ENCODE peak calls at places on chromosomes 4 and X, in ten cellular contexts. J is GM12878, W is brain microvascular endothelial cell, V is H9, X is AG04449, T is transverse colon, D is testis, K is vagina, N is fibroblast of lung, H is HCT116. U is an unnamed sample.

GRCh38 chr4:98816816-98817215 is 112.1 kb downstream of the EIF4E start:
- DNase-seq in J (no peak), W (no peak), V (no peak), X (no peak), T (no peak), D (no peak), K (no peak), N (no peak), H (no peak), U (no peak)

GRCh38 chrX:68822641-68823410 is 6.0 kb upstream of the EFNB1 start:
- DNase-seq in J (no peak), W (peak; percentile 28), V (peak; percentile 66), X (no peak), T (no peak), D (peak; percentile 54), K (peak; percentile 77), N (peak; percentile 44), H (peak; percentile 23), U (peak; percentile 36)

GRCh38 chr4:186712690-186713089 is 11.0 kb downstream of the FAT1 start:
- DNase-seq in J (no peak), W (peak; percentile 32), V (no peak), X (no peak), T (no peak), D (no peak), K (no peak), N (no peak), H (no peak), U (no peak)

GRCh38 chrX:2703991-2704369 is 12.9 kb downstream of the CD99 start:
- DNase-seq in J (no peak), W (no peak), V (no peak), X (no peak), T (peak; percentile 55), D (peak; percentile 74), K (no peak), N (peak; percentile 77), H (no peak), U (no peak)

GRCh38 chr4:187016101-187016500 is 292.4 kb upstream of the FAT1 start:
- DNase-seq in J (no peak), W (no peak), V (no peak), X (no peak), T (no peak), D (no peak), K (no peak), N (peak; percentile 23), H (no peak), U (no peak)

GRCh38 chrX:148774276-148774675 is 273.9 kb downstream of the AFF2 start:
- DNase-seq in J (no peak), W (peak; percentile 3), V (no peak), X (no peak), T (no peak), D (no peak), K (no peak), N (no peak), H (no peak), U (no peak)

GRCh38 chrX:154317391-154318000 is 21.9 kb downstream of the TKTL1 start:
- DNase-seq in J (no peak), W (no peak), V (peak; percentile 56), X (no peak), T (no peak), D (no peak), K (no peak), N (no peak), H (no peak), U (no peak)

GRCh38 chr4:8472689-8473197 is 32.2 kb downstream of the TRMT44 start:
- DNase-seq in J (no peak), W (peak; percentile 99), V (no peak), X (peak; percentile 95), T (no peak), D (peak; percentile 64), K (peak; percentile 94), N (peak; percentile 96), H (no peak), U (peak; percentile 96)

GRCh38 chr4:996994-997374 is 3.8 kb upstream of the SLC26A1 start:
- DNase-seq in J (no peak), W (no peak), V (no peak), X (no peak), T (no peak), D (no peak), K (no peak), N (no peak), H (no peak), U (no peak)

GRCh38 chr4:996030-996993 is 3.1 kb upstream of the SLC26A1 start:
- DNase-seq in J (no peak), W (no peak), V (no peak), X (no peak), T (no peak), D (no peak), K (no peak), N (no peak), H (no peak), U (no peak)

GRCh38 chr4:993111-994029 is at the start of gene SLC26A1:
- DNase-seq in J (no peak), W (no peak), V (no peak), X (no peak), T (peak; percentile 52), D (no peak), K (no peak), N (no peak), H (no peak), U (no peak)

GRCh38 chr4:997375-998071 is 4.3 kb upstream of the SLC26A1 start:
- DNase-seq in J (no peak), W (no peak), V (no peak), X (no peak), T (no peak), D (no peak), K (no peak), N (no peak), H (no peak), U (no peak)

GRCh38 chr4:995311-996026 is 2.3 kb upstream of the SLC26A1 start:
- DNase-seq in J (no peak), W (no peak), V (no peak), X (no peak), T (no peak), D (no peak), K (no peak), N (no peak), H (no peak), U (no peak)
- TF ChIP-seq CTCF in J (no peak), W (no peak), V (peak; percentile 26), X (no peak), T (no peak), D (no peak), K (no peak), N (no peak), H (no peak), U (no peak)

GRCh38 chr4:100806988-100807387 is 289.2 kb upstream of the EMCN start:
- DNase-seq in J (no peak), W (no peak), V (no peak), X (no peak), T (no peak), D (no peak), K (no peak), N (no peak), H (no peak), U (no peak)

GRCh38 chr4:100799767-100800539 is 282.1 kb upstream of the EMCN start:
- DNase-seq in J (no peak), W (no peak), V (no peak), X (no peak), T (no peak), D (no peak), K (no peak), N (no peak), H (no peak), U (no peak)

GRCh38 chr4:100811046-100811445 is 293.2 kb upstream of the EMCN start:
- DNase-seq in J (no peak), W (no peak), V (no peak), X (no peak), T (no peak), D (no peak), K (no peak), N (no peak), H (no peak), U (no peak)

GRCh38 chr4:100803751-100804150 is 285.9 kb upstream of the EMCN start:
- DNase-seq in J (no peak), W (no peak), V (no peak), X (no peak), T (no peak), D (no peak), K (no peak), N (no peak), H (no peak), U (no peak)

GRCh38 chr4:100805547-100805946 is 287.7 kb upstream of the EMCN start:
- DNase-seq in J (no peak), W (no peak), V (peak; percentile 59), X (no peak), T (no peak), D (no peak), K (no peak), N (no peak), H (no peak), U (no peak)
- TF ChIP-seq CTCF in J (no peak), W (peak; percentile 12), V (peak; percentile 59), X (no peak), T (no peak), D (no peak), K (no peak), N (no peak), H (no peak), U (no peak)

GRCh38 chr4:89868261-89868660 is 26.4 kb upstream of the MMRN1 start:
- DNase-seq in J (no peak), W (no peak), V (no peak), X (no peak), T (no peak), D (no peak), K (no peak), N (no peak), H (no peak), U (no peak)

GRCh38 chr4:89871211-89871610 is 23.4 kb upstream of the MMRN1 start:
- DNase-seq in J (no peak), W (no peak), V (no peak), X (no peak), T (no peak), D (no peak), K (no peak), N (no peak), H (no peak), U (no peak)

GRCh38 chr4:89863533-89863932 is 26.6 kb upstream of the SNCA start:
- DNase-seq in J (no peak), W (no peak), V (no peak), X (no peak), T (no peak), D (no peak), K (no peak), N (no peak), H (no peak), U (no peak)

GRCh38 chr4:89868999-89869589 is 25.6 kb upstream of the MMRN1 start:
- DNase-seq in J (no peak), W (no peak), V (no peak), X (no peak), T (no peak), D (no peak), K (no peak), N (no peak), H (no peak), U (no peak)
- TF ChIP-seq CTCF in J (no peak), W (peak; percentile 24), V (peak; percentile 64), X (no peak), T (peak; percentile 48), D (no peak), K (no peak), N (no peak), H (peak; percentile 34), U (peak; percentile 81)

DNA sequence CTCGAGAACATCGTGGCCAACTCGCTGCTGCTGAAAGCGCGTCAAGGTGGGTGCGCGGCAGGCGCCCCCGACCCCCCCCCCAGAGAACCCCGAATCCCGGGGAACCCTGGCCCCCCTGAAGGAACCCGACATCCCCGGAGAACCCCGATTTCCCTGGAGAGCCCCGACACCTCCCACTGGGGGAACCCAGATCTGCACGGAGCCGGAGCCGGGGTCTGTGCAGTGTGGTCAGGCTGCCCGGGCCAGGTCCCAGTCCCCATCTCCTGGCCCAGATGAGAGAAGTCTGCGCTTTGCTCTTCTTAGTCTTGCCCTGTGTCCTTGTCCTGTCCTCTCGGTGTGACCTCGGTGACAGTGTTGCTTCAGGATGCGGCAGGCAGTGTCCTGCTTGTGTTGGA is 703 bp downstream of the GRK4 start:
- DNase-seq in J (no peak), W (no peak), V (no peak), X (no peak), T (no peak), D (no peak), K (peak; percentile 87), N (no peak), H (no peak), U (no peak)
- TF ChIP-seq CTCF in J (no peak), W (no peak), V (no peak), X (no peak), T (no peak), D (no peak), K (no peak), N (no peak), H (no peak), U (no peak)

U was measured in HFFc6.